ENCODE peak calls at places on chromosomes 13 and 19, in four cellular contexts. N is breast epithelium, E is tibial artery, L is Peyer's patch. I is an unnamed sample.

GRCh38 chr19:33809960-33810359 is 13.3 kb downstream of the KCTD15 start:
- DNase-seq in N (no peak), E (no peak), L (no peak), I (no peak)

GRCh38 chr19:49567722-49568454 is 12.5 kb downstream of the NOSIP start:
- DNase-seq in L (no peak), N (no peak), E (no peak), I (no peak)

GRCh38 chr19:1171755-1172352 is 2.2 kb downstream of the SBNO2 start:
- DNase-seq in L (no peak), N (no peak), E (no peak), I (no peak)

GRCh38 chr13:53126803-53127202 is 98.2 kb downstream of the OLFM4 start:
- DNase-seq in N (no peak), L (no peak), E (peak; percentile 44), I (no peak)

GRCh38 chr13:99415851-99416331 is 85.4 kb upstream of the TM9SF2 start:
- DNase-seq in L (no peak), N (no peak), E (peak; percentile 20), I (peak; percentile 57)

GRCh38 chr19:42122691-42123607 is 9.3 kb downstream of the POU2F2 start:
- DNase-seq in N (no peak), E (no peak), L (no peak), I (no peak)

GRCh38 chr13:80030491-80030890 is 310.4 kb downstream of the SPRY2 start:
- DNase-seq in L (peak; percentile 49), N (no peak), E (no peak), I (no peak)

GRCh38 chr19:6213266-6213595 is 66.5 kb downstream of the MLLT1 start:
- DNase-seq in E (no peak), L (peak; percentile 33), N (no peak), I (no peak)

GRCh38 chr19:5697022-5697889 is 7.2 kb downstream of the RPL36 start:
- DNase-seq in L (no peak), N (no peak), E (no peak), I (no peak)

GRCh38 chr13:69720278-69720983 is 387.2 kb upstream of the ATXN8OS start:
- DNase-seq in N (no peak), L (no peak), E (no peak), I (no peak)

GRCh38 chr13:85436029-85436428 is 363.2 kb downstream of the SLITRK6 start:
- DNase-seq in L (no peak), N (no peak), E (no peak), I (no peak)

GRCh38 chr19:35008891-35009341 is 8.8 kb downstream of the GRAMD1A start:
- DNase-seq in L (no peak), N (no peak), E (no peak), I (no peak)
- H3K4me1 ChIP-seq in L (peaks cover 67% of the 10 kb centered on the region), N (no peaks in the 10 kb centered on the region), E (no peaks in the 10 kb centered on the region), I (peaks cover 2% of the 10 kb centered on the region)

GRCh38 chr19:19320362-19321142 is at the start of the genes MAU2 and SUGP1:
- DNase-seq in N (peak; percentile 86), E (peak; percentile 87), L (peak; percentile 93), I (peak; percentile 94)
- TF ChIP-seq CTCF in N (peak; percentile 47), E (peak; percentile 49), L (peak; percentile 37), I (peak; percentile 53)

GRCh38 chr13:110921209-110921608 is 6.3 kb upstream of the ANKRD10 start:
- DNase-seq in L (no peak), E (no peak), N (no peak), I (no peak)

GRCh38 chr13:110923086-110923485 is 8.2 kb upstream of the ANKRD10 start:
- DNase-seq in E (no peak), L (no peak), N (no peak), I (no peak)

GRCh38 chr13:110921695-110922094 is 6.8 kb upstream of the ANKRD10 start:
- DNase-seq in L (no peak), E (no peak), N (no peak), I (no peak)

GRCh38 chr13:110922506-110922905 is 7.6 kb upstream of the ANKRD10 start:
- DNase-seq in L (no peak), E (no peak), N (no peak), I (no peak)

DNA sequence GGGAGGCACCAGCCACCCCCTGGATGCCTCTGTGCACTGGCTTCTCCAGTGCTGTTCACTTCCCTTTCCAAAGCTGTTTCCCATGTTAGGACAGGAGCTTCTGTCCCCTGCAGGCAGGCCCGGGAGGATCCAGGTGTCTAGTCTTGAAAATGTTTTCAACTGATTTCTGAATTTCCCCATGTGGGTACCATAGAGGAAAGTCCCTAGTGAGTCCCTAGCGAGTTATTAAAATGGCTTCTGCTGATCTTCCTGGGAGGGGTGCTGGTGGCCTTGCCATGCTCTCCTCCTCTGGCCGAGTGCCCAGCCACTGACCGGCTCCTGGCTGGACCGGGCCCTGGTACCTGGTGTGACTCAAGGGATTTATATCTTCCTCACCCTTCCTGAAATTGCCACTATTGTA is 5.2 kb upstream of the ANKRD10 start:
- DNase-seq in E (no peak), N (no peak), L (no peak), I (no peak)
- H3K4me1 ChIP-seq in E (peaks cover 4% of the 10 kb centered on the region), N (no peaks in the 10 kb centered on the region), L (no peaks in the 10 kb centered on the region), I (no peaks in the 10 kb centered on the region)

GRCh38 chr13:93951153-93951552 is 528.3 kb downstream of the DCT start:
- DNase-seq in L (no peak), N (no peak), E (no peak), I (no peak)
- TF ChIP-seq CTCF in L (no peak), N (no peak), E (no peak), I (peak; percentile 10)

GRCh38 chr13:75783906-75784485 is 147.9 kb downstream of the LMO7 start:
- DNase-seq in L (no peak), N (no peak), E (no peak), I (no peak)
- H3K4me1 ChIP-seq in L (peaks cover 18% of the 10 kb centered on the region), N (no peaks in the 10 kb centered on the region), E (peaks cover 16% of the 10 kb centered on the region), I (no peaks in the 10 kb centered on the region)

GRCh38 chr19:23986623-23987022 is 71.9 kb downstream of the ZNF726 start:
- DNase-seq in N (no peak), L (no peak), E (no peak), I (no peak)
- TF ChIP-seq CTCF in N (no peak), L (no peak), E (no peak), I (no peak)

GRCh38 chr19:2630352-2631001 is 72.0 kb downstream of the GNG7 start:
- DNase-seq in N (no peak), E (no peak), L (no peak), I (no peak)
- H3K4me1 ChIP-seq in N (peaks cover 5% of the 10 kb centered on the region), E (peaks cover 34% of the 10 kb centered on the region), L (peaks cover 25% of the 10 kb centered on the region), I (peaks cover 36% of the 10 kb centered on the region)

GRCh38 chr13:102724923-102725322 is 30.1 kb upstream of the METTL21C start:
- DNase-seq in L (no peak), N (no peak), E (no peak), I (no peak)

GRCh38 chr13:102721800-102722231 is 27.0 kb upstream of the METTL21C start:
- DNase-seq in L (no peak), E (no peak), N (no peak), I (no peak)

GRCh38 chr13:102729560-102730275 is 34.9 kb upstream of the METTL21C start:
- DNase-seq in E (no peak), N (no peak), L (no peak), I (no peak)

DNA sequence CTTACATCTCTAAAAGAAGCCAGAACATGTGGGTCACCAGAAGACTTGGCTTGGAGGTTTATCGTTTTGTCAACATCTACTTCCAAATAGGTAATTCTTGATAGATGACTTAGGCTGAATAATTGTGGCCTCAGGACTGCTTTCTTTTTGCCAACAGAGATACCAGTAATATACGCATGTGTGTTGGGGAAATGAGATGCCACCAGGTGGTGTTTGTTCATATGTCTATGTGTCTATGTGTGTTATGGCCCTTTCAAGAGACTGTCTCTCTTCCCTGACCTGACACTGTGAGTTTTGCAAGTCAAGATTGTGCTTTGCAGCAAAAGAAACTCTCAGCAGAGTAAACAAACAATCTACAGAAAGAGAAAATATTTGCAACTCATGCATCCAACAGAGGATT is 31.6 kb upstream of the METTL21C start:
- DNase-seq in L (no peak), E (no peak), N (no peak), I (no peak)
- TF ChIP-seq CTCF in L (no peak), E (no peak), N (no peak), I (no peak)

GRCh38 chr19:58519087-58519354 is 589 bp downstream of the ZBTB45 start:
- DNase-seq in E (peak; percentile 59), N (peak; percentile 53), L (no peak), I (no peak)

GRCh38 chr19:58515259-58515658 is 3.5 kb upstream of the SLC27A5 start:
- DNase-seq in L (no peak), N (no peak), E (no peak), I (no peak)

GRCh38 chr19:58518261-58519086 is 1.1 kb downstream of the ZBTB45 start:
- DNase-seq in L (no peak), E (no peak), N (no peak), I (no peak)

GRCh38 chr19:58516246-58516836 is 3.3 kb downstream of the ZBTB45 start:
- DNase-seq in E (no peak), L (no peak), N (no peak), I (no peak)

DNA sequence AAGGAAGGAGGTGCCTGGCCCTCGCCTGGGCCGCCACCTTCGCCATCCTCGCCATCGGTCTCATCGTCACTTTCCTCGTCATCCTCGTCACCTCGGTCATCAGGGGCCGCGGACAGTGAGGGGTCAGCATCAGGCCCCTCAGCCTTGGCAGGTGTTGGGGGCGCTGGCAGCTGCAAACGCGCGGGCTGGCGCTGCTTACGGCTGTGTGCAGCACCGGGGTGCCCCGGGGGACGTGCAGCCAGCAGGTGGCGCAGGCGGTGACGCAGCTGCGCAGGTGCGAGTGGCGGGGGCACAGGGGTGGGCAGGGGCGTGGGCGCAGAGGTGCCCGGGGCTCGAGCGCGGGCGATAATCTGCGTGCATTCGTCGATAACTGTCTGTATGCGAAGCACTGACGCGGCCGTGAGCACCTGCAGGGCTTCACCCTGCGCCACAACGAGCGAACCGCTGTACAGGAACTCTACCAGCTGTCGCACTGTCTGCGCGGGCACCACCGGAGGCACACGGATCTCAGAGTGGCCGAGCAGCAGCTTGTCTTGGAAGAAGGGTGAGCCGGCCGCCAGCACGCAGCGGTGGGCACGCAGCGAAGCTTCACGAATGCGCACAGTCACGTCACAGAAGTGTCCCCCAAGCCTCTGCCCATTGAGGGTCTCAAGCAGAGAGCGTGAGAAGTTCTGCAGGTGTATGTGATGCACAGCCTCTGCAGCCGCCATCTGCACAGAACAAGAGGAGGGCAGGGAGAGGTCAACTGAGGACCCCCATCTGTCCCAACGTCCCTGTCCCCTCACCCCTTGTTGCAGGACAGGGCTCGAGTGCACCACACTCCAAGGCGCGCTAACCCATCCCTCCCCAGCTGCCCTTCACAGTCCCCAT is 2.4 kb downstream of the ZBTB45 start:
- DNase-seq in L (no peak), E (no peak), N (no peak), I (no peak)
- H3K4me1 ChIP-seq in L (peaks cover 46% of the 10 kb centered on the region), E (peaks cover 35% of the 10 kb centered on the region), N (peaks cover 9% of the 10 kb centered on the region), I (peaks cover 20% of the 10 kb centered on the region)

DNA sequence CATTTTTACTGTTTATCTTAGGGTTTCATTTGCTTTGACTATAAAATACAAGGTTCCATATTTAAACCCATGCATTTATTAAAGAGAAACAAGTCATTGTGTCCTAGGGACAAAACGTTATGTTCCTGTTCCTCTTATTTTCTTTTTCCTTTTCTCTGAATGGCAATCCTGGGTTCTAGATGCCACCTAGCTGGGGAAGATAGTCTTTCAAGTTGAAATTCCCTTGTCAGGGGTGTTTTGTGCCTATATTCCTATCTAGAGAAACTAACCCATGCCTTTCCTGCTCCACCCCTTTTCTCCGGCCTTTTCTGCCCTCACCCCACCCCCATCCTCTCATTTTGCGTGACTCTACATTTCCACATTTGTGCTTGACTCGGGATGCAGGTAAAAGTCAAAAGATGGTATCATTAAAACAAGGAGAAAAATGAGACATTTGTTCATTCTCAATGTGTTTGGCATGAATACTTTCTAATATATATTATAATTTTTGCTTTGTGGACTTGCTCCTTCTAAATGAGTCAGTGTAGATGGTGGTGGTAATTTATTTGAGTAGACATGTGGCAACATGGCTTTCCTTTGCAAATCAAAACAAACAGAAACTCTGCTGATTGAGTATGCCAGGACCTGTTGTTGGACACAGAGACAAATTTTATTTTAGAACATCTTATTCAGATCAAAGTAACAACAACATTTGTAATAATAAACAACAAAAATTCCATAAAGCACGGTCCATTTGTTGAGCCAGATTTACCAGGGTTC is 26.8 kb upstream of the STARD13 start:
- DNase-seq in L (no peak), N (no peak), E (no peak), I (no peak)
- TF ChIP-seq CTCF in L (no peak), N (no peak), E (peak; percentile 58), I (no peak)

I was measured in ascending aorta.